ENCODE peak calls at places on chromosomes 4 and X, in five cellular contexts. C is CD8-positive, alpha-beta T cell; H is stimulated activated CD4-positive, alpha-beta T cell treated with anti-CD3 and anti-CD28 coated beads, Interleukin-2, amount 100 ng/mL, for 4 hours; R is adipocyte; M is HepG2. T is an unnamed sample.

GRCh38 chr4:182752158-182752910 is 164.9 kb downstream of the DCTD start:
- DNase-seq in C (no peak), H (no peak), R (peak; percentile 70), M (no peak), T (no peak)

GRCh38 chr4:36712013-36712412 is 430.6 kb downstream of the DTHD1 start:
- DNase-seq in C (no peak), H (no peak), R (no peak), M (no peak), T (no peak)

GRCh38 chrX:32998776-32999175 is 212.6 kb downstream of the DMD start:
- DNase-seq in C (no peak), H (no peak), R (no peak), M (no peak), T (no peak)

GRCh38 chr4:188439641-188440311 is 300.5 kb downstream of the TRIML1 start:
- DNase-seq in C (no peak), H (no peak), R (peak; percentile 22), M (no peak), T (peak; percentile 24)

GRCh38 chr4:184450045-184450444 is 24.3 kb downstream of the IRF2 start:
- DNase-seq in C (no peak), H (no peak), R (peak; percentile 81), M (no peak), T (no peak)

GRCh38 chr4:93960450-93960849 is 131.9 kb downstream of the ATOH1 start:
- DNase-seq in C (no peak), H (no peak), R (no peak), M (no peak), T (no peak)

GRCh38 chr4:58406762-58407161 is 1296.6 kb upstream of the IGFBP7 start:
- DNase-seq in C (no peak), H (no peak), R (no peak), M (no peak), T (no peak)

GRCh38 chr4:20254517-20255250 is 3.0 kb downstream of the SLIT2 start:
- DNase-seq in C (no peak), H (no peak), R (peak; percentile 76), M (no peak), T (no peak)

GRCh38 chr4:181597766-181598165 is 645.4 kb upstream of the TENM3 start:
- DNase-seq in C (no peak), H (no peak), R (peak; percentile 34), M (no peak), T (no peak)

GRCh38 chr4:150342945-150343344 is 239.0 kb upstream of the MAB21L2 start:
- DNase-seq in C (no peak), H (no peak), R (no peak), M (no peak), T (no peak)

GRCh38 chrX:129523076-129524055 is at the start of gene SMARCA1:
- DNase-seq in C (no peak), H (no peak), R (peak; percentile 80), M (peak; percentile 65), T (peak; percentile 25)

GRCh38 chr4:33323393-33323792 is 2603.2 kb downstream of the PCDH7 start:
- DNase-seq in C (no peak), H (no peak), R (no peak), M (no peak), T (no peak)

T was measured in HT-29.